ENCODE peak calls at places on chromosomes 4 and X, in four cellular contexts. U, O, F and B are unnamed samples.

GRCh38 chr4:80202190-80202711 is 4.9 kb downstream of the PRDM8 start:
- DNase-seq in F (peak; percentile 23), O (no peak), U (peak; percentile 80), B (peak; percentile 99)

GRCh38 chrX:13837290-13837745 is 20.4 kb upstream of the GPM6B start:
- DNase-seq in F (no peak), O (no peak), U (no peak), B (no peak)

GRCh38 chr4:153988446-153988845 is 199.6 kb upstream of the SFRP2 start:
- DNase-seq in F (no peak), O (no peak), U (no peak), B (no peak)

GRCh38 chr4:89314291-89314690 is 6.7 kb upstream of the GPRIN3 start:
- DNase-seq in F (no peak), O (no peak), U (no peak), B (no peak)

GRCh38 chrX:24619647-24620046 is 27.5 kb downstream of the PCYT1B start:
- DNase-seq in F (no peak), O (no peak), U (peak; percentile 38), B (no peak)

GRCh38 chrX:77930581-77930980 is 20.1 kb downstream of the ATP7A start:
- DNase-seq in F (no peak), U (no peak), O (no peak), B (no peak)

GRCh38 chr4:107261241-107261874 is 225.2 kb upstream of the DKK2 start:
- DNase-seq in O (no peak), U (no peak), F (no peak), B (no peak)

GRCh38 chrX:149871940-149872339 is 9.0 kb upstream of the MAGEA8 start:
- DNase-seq in U (no peak), O (peak; percentile 10), F (peak; percentile 33), B (peak; percentile 27)

GRCh38 chr4:163505374-163505773 is 10.9 kb downstream of the TMA16 start:
- DNase-seq in F (no peak), O (no peak), U (no peak), B (no peak)

GRCh38 chrX:20527458-20528099 is 260.9 kb upstream of the RPS6KA3 start:
- DNase-seq in O (no peak), U (peak; percentile 38), F (peak; percentile 28), B (no peak)

GRCh38 chr4:108166441-108167315 is 2.1 kb downstream of the LEF1 start:
- DNase-seq in F (peak; percentile 79), O (no peak), U (no peak), B (peak; percentile 87)

GRCh38 chr4:7195546-7196282 is 3.4 kb downstream of the SORCS2 start:
- DNase-seq in O (no peak), F (no peak), U (no peak), B (peak; percentile 95)

GRCh38 chr4:120664851-120665250 is 257.7 kb downstream of the PRDM5 start:
- DNase-seq in O (no peak), F (no peak), U (no peak), B (no peak)

GRCh38 chr4:120672558-120673147 is 249.9 kb downstream of the PRDM5 start:
- DNase-seq in U (no peak), O (no peak), F (no peak), B (no peak)

GRCh38 chr4:120671538-120671937 is 251.0 kb downstream of the PRDM5 start:
- DNase-seq in O (no peak), U (no peak), F (no peak), B (no peak)

DNA sequence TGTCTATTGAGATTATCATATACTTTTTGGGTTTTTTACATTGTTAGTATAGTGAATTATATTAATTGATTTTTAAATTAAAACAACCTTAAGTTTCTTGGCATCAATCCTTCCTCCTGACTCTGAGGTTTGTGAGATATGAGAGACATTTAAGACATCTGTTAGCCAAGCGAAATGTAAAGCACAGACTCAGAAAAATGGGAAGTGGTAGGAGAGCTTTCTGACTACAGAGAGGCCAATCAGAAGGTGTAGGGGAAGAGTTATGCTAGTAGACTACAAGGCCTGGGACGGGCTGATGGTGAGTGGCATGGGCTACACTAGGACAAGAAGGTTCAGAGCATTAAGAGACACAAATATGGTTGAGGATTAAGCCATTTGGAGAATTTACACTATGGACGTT is 255.4 kb downstream of the PRDM5 start:
- DNase-seq in O (no peak), F (no peak), U (no peak), B (no peak)
- H3K27ac ChIP-seq in O (no peak overlapping the region), F (no peak overlapping the region), U (no peak overlapping the region), B (no peak overlapping the region)

GRCh38 chr4:128544277-128544676 is 256.7 kb upstream of the PGRMC2 start:
- DNase-seq in O (no peak), U (no peak), F (no peak), B (no peak)

GRCh38 chr4:128538111-128538882 is 250.7 kb upstream of the PGRMC2 start:
- DNase-seq in O (no peak), F (no peak), U (no peak), B (peak; percentile 13)

GRCh38 chr4:128543726-128544125 is 256.1 kb upstream of the PGRMC2 start:
- DNase-seq in O (no peak), U (no peak), F (no peak), B (no peak)

GRCh38 chr4:128540122-128540521 is 252.5 kb upstream of the PGRMC2 start:
- DNase-seq in F (no peak), U (no peak), O (no peak), B (no peak)

GRCh38 chr4:128542047-128542446 is 254.4 kb upstream of the PGRMC2 start:
- DNase-seq in O (no peak), F (no peak), U (no peak), B (peak; percentile 77)
- H2AFZ ChIP-seq in O (no peak overlapping the region), F (no peak overlapping the region), U (no peak overlapping the region), B (peak overlapping the region; percentile 49)

GRCh38 chrX:2501246-2502102 is 698 bp upstream of the DHRSX start:
- DNase-seq in O (no peak), U (no peak), F (no peak), B (no peak)
- H3K4me3 ChIP-seq in O (peak overlapping the region; percentile 72), U (peak overlapping the region; percentile 68), F (peak overlapping the region; percentile 86), B (peak overlapping the region; percentile 85)

GRCh38 chr4:1854752-1855151 is 1.2 kb downstream of the LETM1 start:
- DNase-seq in F (no peak), U (no peak), O (no peak), B (no peak)
- H3K27ac ChIP-seq in F (no peak overlapping the region), U (no peak overlapping the region), O (peak overlapping the region; percentile 96), B (peak overlapping the region; percentile 53)

GRCh38 chr4:122783301-122784215 is 43.1 kb upstream of the FGF2 start:
- DNase-seq in O (peak; percentile 54), U (peak; percentile 87), F (no peak), B (peak; percentile 86)
- H2AFZ ChIP-seq in O (peak overlapping the region; percentile 92), U (peak overlapping the region; percentile 69), F (no peak overlapping the region), B (no peak overlapping the region)

DNA sequence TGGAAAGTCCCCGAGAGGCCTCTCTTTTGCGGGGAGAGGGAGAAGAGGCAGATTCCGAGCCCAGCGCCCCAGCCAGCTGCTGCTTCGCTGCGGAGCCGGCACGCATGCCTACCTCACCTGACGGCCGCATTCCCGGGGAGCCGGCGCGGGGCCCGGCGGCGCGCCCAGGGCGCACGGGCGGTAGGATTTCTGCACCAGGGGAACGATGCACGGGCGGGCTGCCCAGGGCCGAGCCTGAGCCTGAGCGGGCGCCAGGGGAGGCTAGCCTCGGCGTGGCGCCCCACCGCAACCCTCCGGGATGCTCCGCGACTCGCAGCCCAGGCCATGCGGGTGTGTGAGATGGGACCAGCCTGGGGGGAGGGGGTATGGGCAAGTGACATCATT is 81.3 kb upstream of the SCML1 start:
- DNase-seq in U (no peak), F (no peak), O (no peak), B (peak; percentile 75)
- H3K4me3 ChIP-seq in U (no peak overlapping the region), F (no peak overlapping the region), O (no peak overlapping the region), B (peak overlapping the region; percentile 51)

GRCh38 chr4:113739197-113739596 is 22.3 kb downstream of the CAMK2D start:
- DNase-seq in F (peak; percentile 28), U (no peak), O (no peak), B (no peak)

GRCh38 chr4:113742643-113743042 is 18.9 kb downstream of the CAMK2D start:
- DNase-seq in U (no peak), F (no peak), O (no peak), B (no peak)

GRCh38 chr4:113743690-113744089 is 17.8 kb downstream of the CAMK2D start:
- DNase-seq in F (no peak), O (no peak), U (no peak), B (no peak)

GRCh38 chr4:113740857-113741379 is 20.6 kb downstream of the CAMK2D start:
- DNase-seq in F (no peak), O (no peak), U (no peak), B (no peak)

DNA sequence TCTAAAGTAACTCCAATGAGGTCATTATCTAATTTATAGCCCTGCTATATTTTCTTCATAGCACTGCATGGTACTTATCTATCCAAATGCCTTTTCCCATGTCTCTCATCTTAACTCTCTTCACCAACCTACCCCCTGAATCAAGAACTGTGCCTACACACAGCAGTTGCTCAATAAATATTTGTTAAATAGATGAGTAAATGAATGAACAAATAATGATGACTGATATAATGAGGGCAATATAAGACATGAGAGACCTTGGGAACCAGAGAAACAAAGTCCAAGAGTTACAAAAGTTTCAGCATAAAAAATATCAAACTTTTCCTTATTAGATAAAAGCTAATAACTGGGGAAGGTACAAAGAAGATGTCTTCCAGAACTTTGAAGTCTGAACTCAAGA is 19.6 kb downstream of the CAMK2D start:
- DNase-seq in O (no peak), F (no peak), U (no peak), B (no peak)
- H3K27ac ChIP-seq in O (no peak overlapping the region), F (no peak overlapping the region), U (no peak overlapping the region), B (no peak overlapping the region)

GRCh38 chrX:68912113-68912980 is 83.5 kb downstream of the EFNB1 start:
- DNase-seq in U (no peak), O (no peak), F (no peak), B (no peak)
- H2AFZ ChIP-seq in U (peak overlapping the region; percentile 86), O (no peak overlapping the region), F (no peak overlapping the region), B (peak overlapping the region; percentile 52)

DNA sequence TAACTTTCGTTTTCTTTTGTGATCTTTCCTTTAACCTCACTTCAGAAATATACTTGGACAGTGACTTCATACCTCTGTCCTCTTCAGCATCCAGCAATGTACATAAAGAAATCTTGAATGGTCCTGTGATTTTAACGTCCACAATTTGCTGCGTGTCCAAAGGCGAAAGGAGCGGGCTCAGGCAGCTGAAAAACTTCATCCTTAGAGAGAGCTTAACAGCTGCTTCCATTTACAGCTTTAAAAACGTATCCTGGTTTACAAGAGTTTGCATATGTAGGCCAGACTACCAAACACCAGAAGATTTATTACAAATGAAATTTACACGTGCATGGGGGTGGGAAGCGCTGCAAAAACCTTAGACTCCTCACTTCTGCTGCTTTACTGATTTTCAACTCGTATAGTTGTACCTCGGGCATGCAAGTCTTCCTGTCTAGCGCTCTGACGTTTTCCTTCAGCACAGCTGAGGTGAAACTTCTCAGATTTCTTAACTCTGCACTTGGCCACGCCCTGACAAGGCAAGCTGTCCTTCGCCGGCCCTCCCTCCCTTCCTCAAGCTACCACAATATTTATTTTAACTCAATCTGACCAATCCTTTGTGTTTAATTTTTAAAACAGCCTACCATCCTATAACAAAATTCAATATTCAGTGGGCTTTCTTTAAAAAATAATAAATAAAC is 406.4 kb downstream of the FAM47A start:
- DNase-seq in O (no peak), U (no peak), F (no peak), B (no peak)
- H3K4me3 ChIP-seq in O (no peak overlapping the region), U (no peak overlapping the region), F (no peak overlapping the region), B (no peak overlapping the region)

GRCh38 chr4:143353797-143354196 is 17.1 kb downstream of the GAB1 start:
- DNase-seq in O (no peak), U (no peak), F (peak; percentile 28), B (no peak)

GRCh38 chr4:143352052-143352451 is 15.4 kb downstream of the GAB1 start:
- DNase-seq in U (no peak), F (no peak), O (no peak), B (peak; percentile 71)

GRCh38 chr4:143351149-143351691 is 14.5 kb downstream of the GAB1 start:
- DNase-seq in O (no peak), F (no peak), U (no peak), B (no peak)

GRCh38 chr4:143354990-143355389 is 18.3 kb downstream of the GAB1 start:
- DNase-seq in U (no peak), F (peak; percentile 69), O (no peak), B (no peak)

GRCh38 chr4:143352720-143353119 is 16.0 kb downstream of the GAB1 start:
- DNase-seq in F (no peak), U (no peak), O (no peak), B (no peak)
- H3K27ac ChIP-seq in F (peak overlapping the region; percentile 34), U (no peak overlapping the region), O (no peak overlapping the region), B (peak overlapping the region; percentile 27)